ENCODE peak calls at places on chromosome 4, in seven cellular contexts. P is CD8-positive, alpha-beta T cell; V is uterus; Q is upper lobe of right lung; W is heart right ventricle; M is transverse colon; X is SJCRH30. S is an unnamed sample. For H3K4me1, the result is how much of the 10 kb centered on the place peaks cover.

GRCh38 chr4:129428454-129428853 is 332.5 kb downstream of the C4orf33 start:
- DNase-seq in W (no peak), P (no peak), Q (no peak), X (no peak), M (no peak), V (no peak), S (no peak)

GRCh38 chr4:181319629-181320028 is 923.6 kb upstream of the TENM3 start:
- DNase-seq in M (no peak), X (no peak), V (no peak), P (no peak), Q (no peak), W (no peak), S (no peak)

GRCh38 chr4:183765121-183765990 is 106.3 kb downstream of the TRAPPC11 start:
- DNase-seq in V (peak), X (no peak), W (peak), M (peak), P (no peak), Q (no peak), S (no peak)

GRCh38 chr4:101065935-101066485 is 281.3 kb downstream of the PPP3CA start:
- DNase-seq in Q (no peak), X (no peak), P (no peak), V (no peak), M (no peak), W (no peak), S (no peak)

GRCh38 chr4:101527186-101527585 is 179.9 kb upstream of the PPP3CA start:
- DNase-seq in P (no peak), X (no peak), W (no peak), M (no peak), Q (no peak), V (no peak), S (no peak)

GRCh38 chr4:69485130-69485529 is 10.6 kb downstream of the UGT2B4 start:
- DNase-seq in M (no peak), P (no peak), W (no peak), Q (no peak), V (no peak), X (peak), S (no peak)

GRCh38 chr4:67291639-67292038 is 253.7 kb downstream of the CENPC start:
- DNase-seq in P (no peak), V (no peak), X (no peak), W (no peak), Q (no peak), M (no peak), S (no peak)

GRCh38 chr4:57184378-57185031 is 74.3 kb upstream of the IGFBP7 start:
- DNase-seq in V (no peak), X (no peak), W (no peak), Q (no peak), M (no peak), P (no peak), S (no peak)

GRCh38 chr4:20126906-20127305 is 124.8 kb upstream of the SLIT2 start:
- DNase-seq in V (no peak), W (no peak), P (no peak), X (no peak), Q (no peak), M (no peak), S (no peak)

GRCh38 chr4:4641661-4642180 is 99.9 kb upstream of the STX18 start:
- DNase-seq in M (no peak), X (no peak), V (no peak), Q (no peak), P (no peak), W (no peak), S (no peak)

GRCh38 chr4:163070023-163070422 is 96.7 kb downstream of the NAF1 start:
- DNase-seq in P (no peak), Q (no peak), W (no peak), M (no peak), V (no peak), X (no peak), S (no peak)

GRCh38 chr4:6282247-6282646 is 12.6 kb downstream of the WFS1 start:
- DNase-seq in P (no peak), X (no peak), V (no peak), M (no peak), W (no peak), Q (no peak), S (peak)
- H3K4me1 ChIP-seq in P (under half), X (under half), V (under half), M (under half), W (under half), Q (under half), S (under half)

GRCh38 chr4:185535818-185536729 is 767 bp upstream of the PDLIM3 start:
- DNase-seq in W (no peak), V (peak), X (no peak), P (no peak), M (peak), Q (no peak), S (peak)
- H3K4me3 ChIP-seq in W (peak), V (peak), X (peak), P (no peak), M (peak), Q (peak), S (peak)

GRCh38 chr4:6965329-6965728 is 55.7 kb downstream of the TBC1D14 start:
- DNase-seq in X (peak), M (no peak), Q (no peak), P (no peak), V (no peak), W (no peak), S (no peak)
- H3K4me1 ChIP-seq in X (under half), M (under half), Q (under half), P (under half), V (under half), W (under half), S (under half)

GRCh38 chr4:80058740-80059139 is 14.3 kb downstream of the ANTXR2 start:
- DNase-seq in M (no peak), W (no peak), X (no peak), V (no peak), Q (no peak), P (no peak), S (no peak)
- H3K4me3 ChIP-seq in M (no peak), W (peak), X (no peak), V (no peak), Q (no peak), P (peak), S (no peak)

GRCh38 chr4:76611611-76612010 is 176.6 kb downstream of the SHROOM3 start:
- DNase-seq in M (peak), P (no peak), V (no peak), X (no peak), W (no peak), Q (no peak), S (peak)
- H3K4me1 ChIP-seq in M (under half), P (under half), V (under half), X (under half), W (under half), Q (under half), S (under half)

GRCh38 chr4:187811586-187811985 is 184.0 kb upstream of the ZFP42 start:
- DNase-seq in W (no peak), P (no peak), Q (no peak), M (no peak), X (no peak), V (no peak), S (no peak)

GRCh38 chr4:187814737-187815465 is 180.7 kb upstream of the ZFP42 start:
- DNase-seq in P (no peak), V (no peak), X (no peak), W (no peak), M (no peak), Q (peak), S (peak)
- H3K4me3 ChIP-seq in P (no peak), V (no peak), X (no peak), W (peak), M (peak), Q (peak), S (no peak)

GRCh38 chr4:8858925-8859210 is 12.8 kb downstream of the HMX1 start:
- DNase-seq in M (no peak), X (no peak), W (no peak), V (no peak), P (no peak), Q (no peak), S (no peak)
- H3K4me1 ChIP-seq in M (under half), X (under half), W (under half), V (under half), P (under half), Q (under half), S (under half)

GRCh38 chr4:55125763-55126541 is 557 bp upstream of the KDR start:
- DNase-seq in V (peak), M (no peak), W (no peak), Q (no peak), X (peak), P (no peak), S (no peak)
- H3K4me3 ChIP-seq in V (peak), M (peak), W (peak), Q (peak), X (peak), P (no peak), S (peak)

GRCh38 chr4:86944964-86945781 is 10.4 kb downstream of the AFF1 start:
- DNase-seq in M (no peak), P (no peak), Q (no peak), V (no peak), X (no peak), W (no peak), S (no peak)
- H3K4me1 ChIP-seq in M (under half), P (under half), Q (under half), V (under half), X (under half), W (under half), S (under half)